ENCODE peak calls at places on chromosome 1, in four cellular contexts. One of them, this sample, is unnamed.

GRCh38 chr1:61271412-61271789 is 189.0 kb downstream of the NFIA start:
- DNase-seq in Right ventricle myocardium inferior: no peak
- DNase-seq in left lung: no peak
- DNase-seq in activated T-cell treated with anti-CD3 and anti-CD28 coated beads for 24 hours: no peak
- DNase-seq in this sample: no peak

GRCh38 chr1:36248250-36248894 is 24.1 kb downstream of the THRAP3 start:
- DNase-seq in activated T-cell treated with anti-CD3 and anti-CD28 coated beads for 24 hours: no peak
- DNase-seq in Right ventricle myocardium inferior: no peak
- DNase-seq in left lung: peak; percentile 65
- DNase-seq in this sample: no peak

GRCh38 chr1:37137018-37137417 is 102.7 kb upstream of the GRIK3 start:
- DNase-seq in left lung: no peak
- DNase-seq in activated T-cell treated with anti-CD3 and anti-CD28 coated beads for 24 hours: no peak
- DNase-seq in Right ventricle myocardium inferior: no peak
- DNase-seq in this sample: no peak

GRCh38 chr1:226482196-226482595 is 66.4 kb upstream of the STUM start:
- DNase-seq in left lung: no peak
- DNase-seq in activated T-cell treated with anti-CD3 and anti-CD28 coated beads for 24 hours: no peak
- DNase-seq in Right ventricle myocardium inferior: no peak
- DNase-seq in this sample: no peak

GRCh38 chr1:34500451-34500850 is 254.4 kb upstream of the GJB5 start:
- DNase-seq in left lung: no peak
- DNase-seq in activated T-cell treated with anti-CD3 and anti-CD28 coated beads for 24 hours: no peak
- DNase-seq in Right ventricle myocardium inferior: peak; percentile 62
- DNase-seq in this sample: peak; percentile 69

GRCh38 chr1:59179673-59180072 is 117.2 kb upstream of the FGGY start:
- DNase-seq in left lung: no peak
- DNase-seq in Right ventricle myocardium inferior: no peak
- DNase-seq in activated T-cell treated with anti-CD3 and anti-CD28 coated beads for 24 hours: no peak
- DNase-seq in this sample: no peak

GRCh38 chr1:147117109-147117508 is 55.2 kb downstream of the PRKAB2 start:
- DNase-seq in activated T-cell treated with anti-CD3 and anti-CD28 coated beads for 24 hours: no peak
- DNase-seq in left lung: no peak
- DNase-seq in Right ventricle myocardium inferior: no peak
- DNase-seq in this sample: no peak

GRCh38 chr1:157352817-157353408 is 199.4 kb downstream of the FCRL5 start:
- DNase-seq in activated T-cell treated with anti-CD3 and anti-CD28 coated beads for 24 hours: no peak
- DNase-seq in Right ventricle myocardium inferior: no peak
- DNase-seq in left lung: no peak
- DNase-seq in this sample: no peak

GRCh38 chr1:36303244-36303643 is 2.9 kb upstream of the SH3D21 start:
- DNase-seq in Right ventricle myocardium inferior: no peak
- DNase-seq in left lung: no peak
- DNase-seq in activated T-cell treated with anti-CD3 and anti-CD28 coated beads for 24 hours: no peak
- DNase-seq in this sample: no peak

GRCh38 chr1:11782127-11782708 is 20.2 kb downstream of the C1orf167 start:
- DNase-seq in left lung: no peak
- DNase-seq in Right ventricle myocardium inferior: peak; percentile 57
- DNase-seq in activated T-cell treated with anti-CD3 and anti-CD28 coated beads for 24 hours: no peak
- DNase-seq in this sample: no peak

GRCh38 chr1:109796484-109797305 is 33.0 kb upstream of the EPS8L3 start:
- DNase-seq in left lung: no peak
- DNase-seq in activated T-cell treated with anti-CD3 and anti-CD28 coated beads for 24 hours: no peak
- DNase-seq in Right ventricle myocardium inferior: no peak
- DNase-seq in this sample: no peak

GRCh38 chr1:179175011-179175934 is 54.2 kb downstream of the ABL2 start:
- DNase-seq in left lung: no peak
- DNase-seq in activated T-cell treated with anti-CD3 and anti-CD28 coated beads for 24 hours: no peak
- DNase-seq in Right ventricle myocardium inferior: no peak
- DNase-seq in this sample: no peak

GRCh38 chr1:77322061-77322900 is 40.5 kb downstream of the AK5 start:
- DNase-seq in activated T-cell treated with anti-CD3 and anti-CD28 coated beads for 24 hours: no peak
- DNase-seq in left lung: no peak
- DNase-seq in Right ventricle myocardium inferior: no peak
- DNase-seq in this sample: no peak

GRCh38 chr1:20716232-20716631 is 1.6 kb downstream of the KIF17 start:
- DNase-seq in Right ventricle myocardium inferior: no peak
- DNase-seq in activated T-cell treated with anti-CD3 and anti-CD28 coated beads for 24 hours: no peak
- DNase-seq in left lung: no peak
- DNase-seq in this sample: no peak

GRCh38 chr1:25031966-25032667 is 102.0 kb upstream of the RUNX3 start:
- DNase-seq in left lung: peak; percentile 72
- DNase-seq in Right ventricle myocardium inferior: no peak
- DNase-seq in activated T-cell treated with anti-CD3 and anti-CD28 coated beads for 24 hours: peak; percentile 40
- DNase-seq in this sample: peak; percentile 45

GRCh38 chr1:186518395-186518794 is 57.5 kb upstream of the PDC start:
- DNase-seq in activated T-cell treated with anti-CD3 and anti-CD28 coated beads for 24 hours: no peak
- DNase-seq in Right ventricle myocardium inferior: no peak
- DNase-seq in left lung: no peak
- DNase-seq in this sample: no peak

GRCh38 chr1:155323729-155324040 is 3.0 kb downstream of the RUSC1 start:
- DNase-seq in left lung: peak; percentile 92
- DNase-seq in Right ventricle myocardium inferior: peak; percentile 92
- DNase-seq in activated T-cell treated with anti-CD3 and anti-CD28 coated beads for 24 hours: peak; percentile 73
- DNase-seq in this sample: peak; percentile 96

GRCh38 chr1:2555634-2556276 is 416 bp upstream of the TNFRSF14 start:
- DNase-seq in left lung: peak; percentile 93
- DNase-seq in Right ventricle myocardium inferior: peak; percentile 88
- DNase-seq in activated T-cell treated with anti-CD3 and anti-CD28 coated beads for 24 hours: peak; percentile 68
- DNase-seq in this sample: peak; percentile 97

GRCh38 chr1:158527190-158527815 is 26.9 kb downstream of the OR6Y1 start:
- DNase-seq in Right ventricle myocardium inferior: no peak
- DNase-seq in activated T-cell treated with anti-CD3 and anti-CD28 coated beads for 24 hours: no peak
- DNase-seq in left lung: no peak
- DNase-seq in this sample: no peak

GRCh38 chr1:234771642-234772344 is 161.8 kb upstream of the IRF2BP2 start:
- DNase-seq in left lung: no peak
- DNase-seq in Right ventricle myocardium inferior: no peak
- DNase-seq in activated T-cell treated with anti-CD3 and anti-CD28 coated beads for 24 hours: no peak
- DNase-seq in this sample: no peak

GRCh38 chr1:198902616-198903140 is 263.8 kb downstream of the PTPRC start:
- DNase-seq in left lung: no peak
- DNase-seq in Right ventricle myocardium inferior: no peak
- DNase-seq in activated T-cell treated with anti-CD3 and anti-CD28 coated beads for 24 hours: no peak
- DNase-seq in this sample: no peak

GRCh38 chr1:197951617-197952175 is 34.5 kb downstream of the LHX9 start:
- DNase-seq in Right ventricle myocardium inferior: no peak
- DNase-seq in activated T-cell treated with anti-CD3 and anti-CD28 coated beads for 24 hours: no peak
- DNase-seq in left lung: no peak
- DNase-seq in this sample: no peak

GRCh38 chr1:151888972-151889570 is 20.2 kb downstream of the THEM4 start:
- DNase-seq in activated T-cell treated with anti-CD3 and anti-CD28 coated beads for 24 hours: no peak
- DNase-seq in left lung: no peak
- DNase-seq in Right ventricle myocardium inferior: no peak
- DNase-seq in this sample: no peak

GRCh38 chr1:244599937-244600350 is 53.0 kb upstream of the DESI2 start:
- DNase-seq in activated T-cell treated with anti-CD3 and anti-CD28 coated beads for 24 hours: peak; percentile 27
- DNase-seq in Right ventricle myocardium inferior: no peak
- DNase-seq in left lung: no peak
- DNase-seq in this sample: no peak

GRCh38 chr1:40783001-40783905 is at the start of gene KCNQ4:
- DNase-seq in activated T-cell treated with anti-CD3 and anti-CD28 coated beads for 24 hours: no peak
- DNase-seq in left lung: peak; percentile 44
- DNase-seq in Right ventricle myocardium inferior: peak; percentile 76
- DNase-seq in this sample: peak; percentile 90

GRCh38 chr1:85451236-85451830 is 13.6 kb downstream of the DDAH1 start:
- DNase-seq in Right ventricle myocardium inferior: no peak
- DNase-seq in activated T-cell treated with anti-CD3 and anti-CD28 coated beads for 24 hours: no peak
- DNase-seq in left lung: no peak
- DNase-seq in this sample: no peak

GRCh38 chr1:198123146-198123545 is 33.7 kb upstream of the NEK7 start:
- DNase-seq in activated T-cell treated with anti-CD3 and anti-CD28 coated beads for 24 hours: no peak
- DNase-seq in Right ventricle myocardium inferior: no peak
- DNase-seq in left lung: no peak
- DNase-seq in this sample: no peak

GRCh38 chr1:167708940-167709389 is 12.8 kb upstream of the MPZL1 start:
- DNase-seq in activated T-cell treated with anti-CD3 and anti-CD28 coated beads for 24 hours: no peak
- DNase-seq in Right ventricle myocardium inferior: no peak
- DNase-seq in left lung: no peak
- DNase-seq in this sample: no peak

GRCh38 chr1:206925116-206925736 is 3.5 kb upstream of the FCMR start:
- DNase-seq in activated T-cell treated with anti-CD3 and anti-CD28 coated beads for 24 hours: no peak
- DNase-seq in Right ventricle myocardium inferior: peak; percentile 88
- DNase-seq in left lung: peak; percentile 79
- DNase-seq in this sample: no peak

GRCh38 chr1:203800001-203800400 is 4.6 kb downstream of the ZBED6 start:
- DNase-seq in activated T-cell treated with anti-CD3 and anti-CD28 coated beads for 24 hours: no peak
- DNase-seq in Right ventricle myocardium inferior: no peak
- DNase-seq in left lung: no peak
- DNase-seq in this sample: no peak

GRCh38 chr1:87279966-87280535 is 48.6 kb upstream of the LMO4 start:
- DNase-seq in left lung: no peak
- DNase-seq in activated T-cell treated with anti-CD3 and anti-CD28 coated beads for 24 hours: no peak
- DNase-seq in Right ventricle myocardium inferior: no peak
- DNase-seq in this sample: no peak

GRCh38 chr1:223474804-223475203 is 81.6 kb downstream of the CCDC185 start:
- DNase-seq in Right ventricle myocardium inferior: no peak
- DNase-seq in left lung: no peak
- DNase-seq in activated T-cell treated with anti-CD3 and anti-CD28 coated beads for 24 hours: no peak
- DNase-seq in this sample: no peak

GRCh38 chr1:25095635-25096200 is 136.6 kb downstream of the SYF2 start:
- DNase-seq in Right ventricle myocardium inferior: no peak
- DNase-seq in left lung: no peak
- DNase-seq in activated T-cell treated with anti-CD3 and anti-CD28 coated beads for 24 hours: no peak
- DNase-seq in this sample: no peak

GRCh38 chr1:109115685-109116084 is 1.8 kb downstream of the ELAPOR1 start:
- DNase-seq in Right ventricle myocardium inferior: no peak
- DNase-seq in activated T-cell treated with anti-CD3 and anti-CD28 coated beads for 24 hours: no peak
- DNase-seq in left lung: no peak
- DNase-seq in this sample: no peak

GRCh38 chr1:63787875-63788274 is 14.1 kb downstream of the ROR1 start:
- DNase-seq in activated T-cell treated with anti-CD3 and anti-CD28 coated beads for 24 hours: no peak
- DNase-seq in Right ventricle myocardium inferior: no peak
- DNase-seq in left lung: peak; percentile 48
- DNase-seq in this sample: no peak

GRCh38 chr1:202658251-202658650 is 52.0 kb downstream of the SYT2 start:
- DNase-seq in activated T-cell treated with anti-CD3 and anti-CD28 coated beads for 24 hours: no peak
- DNase-seq in Right ventricle myocardium inferior: no peak
- DNase-seq in left lung: no peak
- DNase-seq in this sample: no peak

GRCh38 chr1:3335754-3336640 is 118.5 kb upstream of the ARHGEF16 start:
- DNase-seq in Right ventricle myocardium inferior: no peak
- DNase-seq in left lung: no peak
- DNase-seq in activated T-cell treated with anti-CD3 and anti-CD28 coated beads for 24 hours: no peak
- DNase-seq in this sample: no peak